ENCODE peak calls at places on chromosomes 13 and 19, in eight cellular contexts. One of them, this sample, is unnamed.

GRCh38 chr19:11130824-11131455 is 24.6 kb downstream of the SPC24 start:
- DNase-seq in mammary epithelial cell: no peak
- DNase-seq in CD8-positive, alpha-beta T cell: peak; percentile 58
- DNase-seq in transverse colon: peak; percentile 90
- DNase-seq in SK-N-SH: peak; percentile 86
- DNase-seq in heart right ventricle: peak; percentile 87
- DNase-seq in ascending aorta: peak; percentile 90
- DNase-seq in A549: peak; percentile 79
- DNase-seq in this sample: peak; percentile 91

GRCh38 chr13:85666356-85666755 is 132.9 kb downstream of the SLITRK6 start:
- DNase-seq in mammary epithelial cell: no peak
- DNase-seq in CD8-positive, alpha-beta T cell: no peak
- DNase-seq in transverse colon: no peak
- DNase-seq in SK-N-SH: no peak
- DNase-seq in heart right ventricle: no peak
- DNase-seq in ascending aorta: no peak
- DNase-seq in A549: no peak
- DNase-seq in this sample: no peak

GRCh38 chr13:114019367-114019766 is 45.5 kb upstream of the C13orf46 start:
- DNase-seq in mammary epithelial cell: no peak
- DNase-seq in CD8-positive, alpha-beta T cell: no peak
- DNase-seq in transverse colon: no peak
- DNase-seq in SK-N-SH: peak; percentile 79
- DNase-seq in heart right ventricle: no peak
- DNase-seq in ascending aorta: no peak
- DNase-seq in A549: no peak
- DNase-seq in this sample: no peak

GRCh38 chr13:29758591-29759114 is 91.8 kb downstream of the UBL3 start:
- DNase-seq in mammary epithelial cell: peak; percentile 59
- DNase-seq in CD8-positive, alpha-beta T cell: peak; percentile 7
- DNase-seq in transverse colon: peak; percentile 70
- DNase-seq in SK-N-SH: no peak
- DNase-seq in heart right ventricle: no peak
- DNase-seq in ascending aorta: peak; percentile 67
- DNase-seq in A549: no peak
- DNase-seq in this sample: no peak

GRCh38 chr19:39843919-39844793 is 2.0 kb downstream of the FBL start:
- DNase-seq in mammary epithelial cell: peak; percentile 25
- DNase-seq in CD8-positive, alpha-beta T cell: no peak
- DNase-seq in transverse colon: no peak
- DNase-seq in SK-N-SH: peak; percentile 50
- DNase-seq in heart right ventricle: no peak
- DNase-seq in ascending aorta: no peak
- DNase-seq in A549: peak; percentile 79
- DNase-seq in this sample: no peak

GRCh38 chr13:31328549-31329229 is 128.9 kb downstream of the B3GLCT start:
- DNase-seq in mammary epithelial cell: no peak
- DNase-seq in CD8-positive, alpha-beta T cell: no peak
- DNase-seq in transverse colon: no peak
- DNase-seq in SK-N-SH: no peak
- DNase-seq in heart right ventricle: no peak
- DNase-seq in ascending aorta: no peak
- DNase-seq in A549: no peak
- DNase-seq in this sample: no peak

GRCh38 chr13:34749046-34749445 is 193.0 kb upstream of the NBEA start:
- DNase-seq in mammary epithelial cell: no peak
- DNase-seq in CD8-positive, alpha-beta T cell: no peak
- DNase-seq in transverse colon: no peak
- DNase-seq in SK-N-SH: no peak
- DNase-seq in heart right ventricle: no peak
- DNase-seq in ascending aorta: no peak
- DNase-seq in A549: no peak
- DNase-seq in this sample: no peak

GRCh38 chr13:29260684-29261083 is 334.8 kb downstream of the SLC7A1 start:
- DNase-seq in mammary epithelial cell: no peak
- DNase-seq in CD8-positive, alpha-beta T cell: no peak
- DNase-seq in transverse colon: no peak
- DNase-seq in SK-N-SH: no peak
- DNase-seq in heart right ventricle: no peak
- DNase-seq in ascending aorta: peak; percentile 66
- DNase-seq in A549: no peak
- DNase-seq in this sample: no peak

GRCh38 chr13:47858678-47859050 is 142.4 kb downstream of the SUCLA2 start:
- DNase-seq in mammary epithelial cell: peak; percentile 78
- DNase-seq in CD8-positive, alpha-beta T cell: no peak
- DNase-seq in transverse colon: no peak
- DNase-seq in SK-N-SH: no peak
- DNase-seq in heart right ventricle: no peak
- DNase-seq in ascending aorta: no peak
- DNase-seq in A549: no peak
- DNase-seq in this sample: no peak

GRCh38 chr19:18674616-18675015 is 8.9 kb upstream of the CRTC1 start:
- DNase-seq in mammary epithelial cell: peak; percentile 19
- DNase-seq in CD8-positive, alpha-beta T cell: no peak
- DNase-seq in transverse colon: peak; percentile 22
- DNase-seq in SK-N-SH: peak; percentile 73
- DNase-seq in heart right ventricle: peak; percentile 72
- DNase-seq in ascending aorta: no peak
- DNase-seq in A549: no peak
- DNase-seq in this sample: peak; percentile 82

GRCh38 chr13:24270639-24271131 is 38.7 kb upstream of the C1QTNF9 start:
- DNase-seq in mammary epithelial cell: peak; percentile 28
- DNase-seq in CD8-positive, alpha-beta T cell: peak; percentile 46
- DNase-seq in transverse colon: peak; percentile 62
- DNase-seq in SK-N-SH: peak; percentile 70
- DNase-seq in heart right ventricle: peak; percentile 68
- DNase-seq in ascending aorta: peak; percentile 87
- DNase-seq in A549: peak; percentile 3
- DNase-seq in this sample: peak; percentile 88

GRCh38 chr19:48361912-48362311 is 1.8 kb downstream of the TMEM143 start:
- DNase-seq in mammary epithelial cell: no peak
- DNase-seq in CD8-positive, alpha-beta T cell: no peak
- DNase-seq in transverse colon: no peak
- DNase-seq in SK-N-SH: no peak
- DNase-seq in heart right ventricle: no peak
- DNase-seq in ascending aorta: no peak
- DNase-seq in A549: no peak
- DNase-seq in this sample: no peak

GRCh38 chr13:45055198-45055901 is 65.0 kb upstream of the GTF2F2 start:
- DNase-seq in mammary epithelial cell: peak; percentile 94
- DNase-seq in CD8-positive, alpha-beta T cell: no peak
- DNase-seq in transverse colon: peak; percentile 29
- DNase-seq in SK-N-SH: no peak
- DNase-seq in heart right ventricle: no peak
- DNase-seq in ascending aorta: no peak
- DNase-seq in A549: peak; percentile 22
- DNase-seq in this sample: no peak

GRCh38 chr13:20499986-20500385 is 25.7 kb downstream of the CRYL1 start:
- DNase-seq in mammary epithelial cell: no peak
- DNase-seq in CD8-positive, alpha-beta T cell: no peak
- DNase-seq in transverse colon: no peak
- DNase-seq in SK-N-SH: no peak
- DNase-seq in heart right ventricle: no peak
- DNase-seq in ascending aorta: no peak
- DNase-seq in A549: no peak
- DNase-seq in this sample: no peak

GRCh38 chr19:13206581-13206980 is 56.4 kb downstream of the IER2 start:
- DNase-seq in mammary epithelial cell: no peak
- DNase-seq in CD8-positive, alpha-beta T cell: no peak
- DNase-seq in transverse colon: no peak
- DNase-seq in SK-N-SH: no peak
- DNase-seq in heart right ventricle: no peak
- DNase-seq in ascending aorta: no peak
- DNase-seq in A549: no peak
- DNase-seq in this sample: no peak

GRCh38 chr19:4124638-4125037 is 716 bp upstream of the MAP2K2 start:
- DNase-seq in mammary epithelial cell: no peak
- DNase-seq in CD8-positive, alpha-beta T cell: no peak
- DNase-seq in transverse colon: no peak
- DNase-seq in SK-N-SH: no peak
- DNase-seq in heart right ventricle: no peak
- DNase-seq in ascending aorta: no peak
- DNase-seq in A549: no peak
- DNase-seq in this sample: no peak

GRCh38 chr13:90746230-90746629 is 601.3 kb upstream of the MIR17HG start:
- DNase-seq in mammary epithelial cell: no peak
- DNase-seq in CD8-positive, alpha-beta T cell: no peak
- DNase-seq in transverse colon: no peak
- DNase-seq in SK-N-SH: no peak
- DNase-seq in heart right ventricle: no peak
- DNase-seq in ascending aorta: no peak
- DNase-seq in A549: no peak
- DNase-seq in this sample: no peak

GRCh38 chr19:42169486-42169885 is 37.2 kb upstream of the POU2F2 start:
- DNase-seq in mammary epithelial cell: no peak
- DNase-seq in CD8-positive, alpha-beta T cell: no peak
- DNase-seq in transverse colon: no peak
- DNase-seq in SK-N-SH: no peak
- DNase-seq in heart right ventricle: no peak
- DNase-seq in ascending aorta: no peak
- DNase-seq in A549: no peak
- DNase-seq in this sample: no peak

GRCh38 chr19:1833540-1833939 is 14.7 kb downstream of the REXO1 start:
- DNase-seq in mammary epithelial cell: no peak
- DNase-seq in CD8-positive, alpha-beta T cell: no peak
- DNase-seq in transverse colon: no peak
- DNase-seq in SK-N-SH: no peak
- DNase-seq in heart right ventricle: no peak
- DNase-seq in ascending aorta: no peak
- DNase-seq in A549: no peak
- DNase-seq in this sample: peak; percentile 62

GRCh38 chr19:38280030-38280921 is 15.9 kb downstream of the SPINT2 start:
- DNase-seq in mammary epithelial cell: peak; percentile 79
- DNase-seq in CD8-positive, alpha-beta T cell: no peak
- DNase-seq in transverse colon: no peak
- DNase-seq in SK-N-SH: no peak
- DNase-seq in heart right ventricle: no peak
- DNase-seq in ascending aorta: no peak
- DNase-seq in A549: no peak
- DNase-seq in this sample: no peak
- H3K4me1 ChIP-seq in mammary epithelial cell: peaks cover 52% of the 10 kb centered on the region
- H3K4me1 ChIP-seq in CD8-positive, alpha-beta T cell: peaks cover 8% of the 10 kb centered on the region
- H3K4me1 ChIP-seq in transverse colon: peaks cover 29% of the 10 kb centered on the region
- H3K4me1 ChIP-seq in SK-N-SH: peaks cover 8% of the 10 kb centered on the region
- H3K4me1 ChIP-seq in heart right ventricle: peaks cover 65% of the 10 kb centered on the region
- H3K4me1 ChIP-seq in ascending aorta: peaks cover 19% of the 10 kb centered on the region
- H3K4me1 ChIP-seq in A549: peaks cover 15% of the 10 kb centered on the region
- H3K4me1 ChIP-seq in this sample: peaks cover 10% of the 10 kb centered on the region

DNA sequence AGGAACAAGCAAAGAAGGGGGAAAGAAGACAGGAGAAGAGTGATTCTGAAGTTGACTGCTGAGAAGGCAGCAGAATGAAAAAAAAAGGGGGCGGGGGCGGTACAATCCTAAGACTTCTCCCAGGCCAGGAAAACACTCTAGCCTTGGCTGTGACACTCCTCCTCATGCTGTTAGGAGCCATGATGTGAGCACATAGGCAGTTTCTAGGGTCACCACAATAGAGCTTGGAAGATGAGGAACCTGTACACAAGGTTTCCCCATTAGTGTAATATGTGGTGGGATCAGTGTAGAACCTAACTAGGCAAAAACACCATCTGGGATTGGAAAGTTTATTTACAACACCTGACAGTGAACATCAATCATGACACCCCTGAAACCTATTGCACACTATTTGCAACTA is 86.9 kb downstream of the FOXO1 start:
- DNase-seq in mammary epithelial cell: no peak
- DNase-seq in CD8-positive, alpha-beta T cell: no peak
- DNase-seq in transverse colon: no peak
- DNase-seq in SK-N-SH: no peak
- DNase-seq in heart right ventricle: no peak
- DNase-seq in ascending aorta: no peak
- DNase-seq in A549: no peak
- DNase-seq in this sample: no peak
- H3K4me1 ChIP-seq in mammary epithelial cell: no peaks in the 10 kb centered on the region
- H3K4me1 ChIP-seq in CD8-positive, alpha-beta T cell: peaks cover 83% of the 10 kb centered on the region
- H3K4me1 ChIP-seq in transverse colon: peaks cover 16% of the 10 kb centered on the region
- H3K4me1 ChIP-seq in SK-N-SH: no peaks in the 10 kb centered on the region
- H3K4me1 ChIP-seq in heart right ventricle: peaks cover 82% of the 10 kb centered on the region
- H3K4me1 ChIP-seq in ascending aorta: no peaks in the 10 kb centered on the region
- H3K4me1 ChIP-seq in A549: no peaks in the 10 kb centered on the region
- H3K4me1 ChIP-seq in this sample: peaks cover 14% of the 10 kb centered on the region

GRCh38 chr19:46408611-46409039 is 4.7 kb downstream of the CCDC8 start:
- DNase-seq in mammary epithelial cell: no peak
- DNase-seq in CD8-positive, alpha-beta T cell: no peak
- DNase-seq in transverse colon: peak; percentile 51
- DNase-seq in SK-N-SH: no peak
- DNase-seq in heart right ventricle: peak; percentile 42
- DNase-seq in ascending aorta: peak; percentile 90
- DNase-seq in A549: no peak
- DNase-seq in this sample: peak; percentile 85
- H3K4me1 ChIP-seq in mammary epithelial cell: peaks cover 42% of the 10 kb centered on the region
- H3K4me1 ChIP-seq in CD8-positive, alpha-beta T cell: peaks cover 24% of the 10 kb centered on the region
- H3K4me1 ChIP-seq in transverse colon: peaks cover 30% of the 10 kb centered on the region
- H3K4me1 ChIP-seq in SK-N-SH: no peaks in the 10 kb centered on the region
- H3K4me1 ChIP-seq in heart right ventricle: peaks cover 76% of the 10 kb centered on the region
- H3K4me1 ChIP-seq in ascending aorta: peaks cover 8% of the 10 kb centered on the region
- H3K4me1 ChIP-seq in A549: no peaks in the 10 kb centered on the region
- H3K4me1 ChIP-seq in this sample: peaks cover 6% of the 10 kb centered on the region

GRCh38 chr19:610071-610800 is 20.6 kb downstream of the HCN2 start:
- DNase-seq in mammary epithelial cell: no peak
- DNase-seq in CD8-positive, alpha-beta T cell: peak; percentile 21
- DNase-seq in transverse colon: peak; percentile 52
- DNase-seq in SK-N-SH: no peak
- DNase-seq in heart right ventricle: no peak
- DNase-seq in ascending aorta: no peak
- DNase-seq in A549: no peak
- DNase-seq in this sample: no peak

GRCh38 chr19:607301-608154 is 17.8 kb downstream of the HCN2 start:
- DNase-seq in mammary epithelial cell: no peak
- DNase-seq in CD8-positive, alpha-beta T cell: no peak
- DNase-seq in transverse colon: no peak
- DNase-seq in SK-N-SH: no peak
- DNase-seq in heart right ventricle: no peak
- DNase-seq in ascending aorta: no peak
- DNase-seq in A549: no peak
- DNase-seq in this sample: no peak

GRCh38 chr19:608155-609000 is 18.7 kb downstream of the HCN2 start:
- DNase-seq in mammary epithelial cell: no peak
- DNase-seq in CD8-positive, alpha-beta T cell: no peak
- DNase-seq in transverse colon: no peak
- DNase-seq in SK-N-SH: peak; percentile 88
- DNase-seq in heart right ventricle: no peak
- DNase-seq in ascending aorta: no peak
- DNase-seq in A549: no peak
- DNase-seq in this sample: no peak

GRCh38 chr19:610801-611505 is 21.3 kb downstream of the HCN2 start:
- DNase-seq in mammary epithelial cell: no peak
- DNase-seq in CD8-positive, alpha-beta T cell: peak; percentile 48
- DNase-seq in transverse colon: peak; percentile 54
- DNase-seq in SK-N-SH: peak; percentile 87
- DNase-seq in heart right ventricle: peak; percentile 66
- DNase-seq in ascending aorta: no peak
- DNase-seq in A549: peak; percentile 58
- DNase-seq in this sample: peak; percentile 82

DNA sequence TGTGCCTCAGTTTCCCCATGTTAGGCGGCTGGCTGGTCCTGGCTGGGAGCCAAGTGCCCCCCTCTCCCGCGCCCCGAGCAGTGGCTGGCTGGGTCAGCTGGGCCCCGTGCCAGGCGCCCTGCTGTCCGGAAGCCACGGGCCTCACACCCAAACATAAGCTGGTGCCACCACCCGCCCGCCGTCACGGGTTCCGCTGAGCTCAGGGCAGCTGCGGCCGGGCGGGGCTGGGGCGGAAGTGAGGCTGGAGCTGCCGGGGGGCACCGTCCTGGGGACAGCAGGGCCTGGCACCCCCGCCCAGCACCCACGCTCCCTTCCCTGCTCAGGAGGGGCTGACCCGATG is 19.3 kb downstream of the HCN2 start:
- DNase-seq in mammary epithelial cell: no peak
- DNase-seq in CD8-positive, alpha-beta T cell: no peak
- DNase-seq in transverse colon: peak; percentile 57
- DNase-seq in SK-N-SH: peak; percentile 89
- DNase-seq in heart right ventricle: no peak
- DNase-seq in ascending aorta: no peak
- DNase-seq in A549: peak; percentile 55
- DNase-seq in this sample: peak; percentile 89
- H3K4me1 ChIP-seq in mammary epithelial cell: peaks cover 12% of the 10 kb centered on the region
- H3K4me1 ChIP-seq in CD8-positive, alpha-beta T cell: peaks cover 26% of the 10 kb centered on the region
- H3K4me1 ChIP-seq in transverse colon: peaks cover 5% of the 10 kb centered on the region
- H3K4me1 ChIP-seq in SK-N-SH: peaks cover 5% of the 10 kb centered on the region
- H3K4me1 ChIP-seq in heart right ventricle: peaks cover 16% of the 10 kb centered on the region
- H3K4me1 ChIP-seq in ascending aorta: no peaks in the 10 kb centered on the region
- H3K4me1 ChIP-seq in A549: peaks cover 40% of the 10 kb centered on the region
- H3K4me1 ChIP-seq in this sample: no peaks in the 10 kb centered on the region

This sample was measured in right cardiac atrium.